ENCODE peak calls at places on chromosomes 6 and 20, in nine cellular contexts. One of them, this sample, is unnamed.

GRCh38 chr6:72260489-72260888 is 361.4 kb upstream of the KCNQ5 start:
- DNase-seq in B cell: no peak
- DNase-seq in Calu3: no peak
- DNase-seq in pancreas: no peak
- DNase-seq in WTC11: no peak
- DNase-seq in nephron progenitor cell: no peak
- DNase-seq in AG09309: no peak
- DNase-seq in CD8-positive, alpha-beta T cell: no peak
- DNase-seq in astrocyte: peak
- DNase-seq in this sample: no peak

GRCh38 chr20:723756-724155 is 44.5 kb downstream of the SLC52A3 start:
- DNase-seq in astrocyte: no peak
- DNase-seq in CD8-positive, alpha-beta T cell: no peak
- DNase-seq in B cell: no peak
- DNase-seq in Calu3: no peak
- DNase-seq in nephron progenitor cell: no peak
- DNase-seq in AG09309: no peak
- DNase-seq in pancreas: no peak
- DNase-seq in WTC11: peak
- DNase-seq in this sample: no peak

GRCh38 chr6:26331809-26332226 is 33.2 kb upstream of the BTN3A2 start:
- DNase-seq in CD8-positive, alpha-beta T cell: peak
- DNase-seq in WTC11: no peak
- DNase-seq in nephron progenitor cell: no peak
- DNase-seq in AG09309: no peak
- DNase-seq in pancreas: no peak
- DNase-seq in astrocyte: no peak
- DNase-seq in B cell: peak
- DNase-seq in Calu3: no peak
- DNase-seq in this sample: no peak

GRCh38 chr6:151440930-151441329 is 11.0 kb downstream of the RMND1 start:
- DNase-seq in WTC11: no peak
- DNase-seq in B cell: peak
- DNase-seq in AG09309: no peak
- DNase-seq in nephron progenitor cell: no peak
- DNase-seq in pancreas: no peak
- DNase-seq in astrocyte: peak
- DNase-seq in Calu3: no peak
- DNase-seq in CD8-positive, alpha-beta T cell: no peak
- DNase-seq in this sample: no peak

GRCh38 chr20:63216849-63217471 is 1.0 kb upstream of the YTHDF1 start:
- DNase-seq in WTC11: no peak
- DNase-seq in CD8-positive, alpha-beta T cell: no peak
- DNase-seq in nephron progenitor cell: no peak
- DNase-seq in pancreas: peak
- DNase-seq in astrocyte: no peak
- DNase-seq in B cell: no peak
- DNase-seq in AG09309: no peak
- DNase-seq in Calu3: peak
- DNase-seq in this sample: no peak

GRCh38 chr20:19211661-19212523 is 550 bp upstream of the SLC24A3 start:
- DNase-seq in astrocyte: no peak
- DNase-seq in nephron progenitor cell: peak
- DNase-seq in AG09309: no peak
- DNase-seq in Calu3: no peak
- DNase-seq in B cell: no peak
- DNase-seq in pancreas: no peak
- DNase-seq in CD8-positive, alpha-beta T cell: no peak
- DNase-seq in WTC11: peak
- DNase-seq in this sample: peak

GRCh38 chr6:131755597-131755996 is 44.8 kb upstream of the CTAGE9 start:
- DNase-seq in B cell: no peak
- DNase-seq in astrocyte: peak
- DNase-seq in WTC11: no peak
- DNase-seq in Calu3: no peak
- DNase-seq in pancreas: no peak
- DNase-seq in AG09309: peak
- DNase-seq in CD8-positive, alpha-beta T cell: no peak
- DNase-seq in nephron progenitor cell: no peak
- DNase-seq in this sample: no peak

GRCh38 chr6:167932468-167933276 is 64.8 kb upstream of the KIF25 start:
- DNase-seq in Calu3: peak
- DNase-seq in AG09309: no peak
- DNase-seq in nephron progenitor cell: no peak
- DNase-seq in WTC11: no peak
- DNase-seq in pancreas: peak
- DNase-seq in CD8-positive, alpha-beta T cell: no peak
- DNase-seq in astrocyte: no peak
- DNase-seq in B cell: no peak
- DNase-seq in this sample: no peak

GRCh38 chr20:48788486-48789072 is 39.2 kb downstream of the PREX1 start:
- DNase-seq in WTC11: no peak
- DNase-seq in nephron progenitor cell: no peak
- DNase-seq in B cell: peak
- DNase-seq in CD8-positive, alpha-beta T cell: no peak
- DNase-seq in astrocyte: no peak
- DNase-seq in Calu3: no peak
- DNase-seq in AG09309: no peak
- DNase-seq in pancreas: no peak
- DNase-seq in this sample: no peak

GRCh38 chr20:406200-407096 is 1.7 kb upstream of the RBCK1 start:
- DNase-seq in B cell: no peak
- DNase-seq in nephron progenitor cell: no peak
- DNase-seq in CD8-positive, alpha-beta T cell: no peak
- DNase-seq in pancreas: no peak
- DNase-seq in astrocyte: no peak
- DNase-seq in Calu3: no peak
- DNase-seq in WTC11: no peak
- DNase-seq in AG09309: no peak
- DNase-seq in this sample: no peak

GRCh38 chr20:2101057-2101934 is at the start of gene STK35:
- DNase-seq in nephron progenitor cell: no peak
- DNase-seq in Calu3: peak
- DNase-seq in WTC11: peak
- DNase-seq in astrocyte: no peak
- DNase-seq in CD8-positive, alpha-beta T cell: no peak
- DNase-seq in AG09309: no peak
- DNase-seq in B cell: no peak
- DNase-seq in pancreas: peak
- DNase-seq in this sample: peak

GRCh38 chr6:101146389-101146788 is 247.1 kb upstream of the GRIK2 start:
- DNase-seq in AG09309: no peak
- DNase-seq in pancreas: no peak
- DNase-seq in Calu3: no peak
- DNase-seq in nephron progenitor cell: no peak
- DNase-seq in astrocyte: peak
- DNase-seq in B cell: no peak
- DNase-seq in WTC11: no peak
- DNase-seq in CD8-positive, alpha-beta T cell: no peak
- DNase-seq in this sample: no peak

GRCh38 chr6:161584051-161584450 is 310.2 kb upstream of the AGPAT4 start:
- DNase-seq in nephron progenitor cell: no peak
- DNase-seq in WTC11: no peak
- DNase-seq in AG09309: no peak
- DNase-seq in Calu3: no peak
- DNase-seq in astrocyte: no peak
- DNase-seq in pancreas: no peak
- DNase-seq in CD8-positive, alpha-beta T cell: no peak
- DNase-seq in B cell: no peak
- DNase-seq in this sample: no peak

GRCh38 chr6:63441266-63441956 is 121.6 kb upstream of the LGSN start:
- DNase-seq in nephron progenitor cell: no peak
- DNase-seq in astrocyte: no peak
- DNase-seq in B cell: peak
- DNase-seq in Calu3: no peak
- DNase-seq in CD8-positive, alpha-beta T cell: no peak
- DNase-seq in WTC11: peak
- DNase-seq in AG09309: no peak
- DNase-seq in pancreas: no peak
- DNase-seq in this sample: no peak

GRCh38 chr6:105483492-105483891 is 80.6 kb upstream of the PREP start:
- DNase-seq in pancreas: no peak
- DNase-seq in WTC11: no peak
- DNase-seq in CD8-positive, alpha-beta T cell: no peak
- DNase-seq in nephron progenitor cell: no peak
- DNase-seq in astrocyte: peak
- DNase-seq in B cell: no peak
- DNase-seq in Calu3: no peak
- DNase-seq in AG09309: no peak
- DNase-seq in this sample: no peak

DNA sequence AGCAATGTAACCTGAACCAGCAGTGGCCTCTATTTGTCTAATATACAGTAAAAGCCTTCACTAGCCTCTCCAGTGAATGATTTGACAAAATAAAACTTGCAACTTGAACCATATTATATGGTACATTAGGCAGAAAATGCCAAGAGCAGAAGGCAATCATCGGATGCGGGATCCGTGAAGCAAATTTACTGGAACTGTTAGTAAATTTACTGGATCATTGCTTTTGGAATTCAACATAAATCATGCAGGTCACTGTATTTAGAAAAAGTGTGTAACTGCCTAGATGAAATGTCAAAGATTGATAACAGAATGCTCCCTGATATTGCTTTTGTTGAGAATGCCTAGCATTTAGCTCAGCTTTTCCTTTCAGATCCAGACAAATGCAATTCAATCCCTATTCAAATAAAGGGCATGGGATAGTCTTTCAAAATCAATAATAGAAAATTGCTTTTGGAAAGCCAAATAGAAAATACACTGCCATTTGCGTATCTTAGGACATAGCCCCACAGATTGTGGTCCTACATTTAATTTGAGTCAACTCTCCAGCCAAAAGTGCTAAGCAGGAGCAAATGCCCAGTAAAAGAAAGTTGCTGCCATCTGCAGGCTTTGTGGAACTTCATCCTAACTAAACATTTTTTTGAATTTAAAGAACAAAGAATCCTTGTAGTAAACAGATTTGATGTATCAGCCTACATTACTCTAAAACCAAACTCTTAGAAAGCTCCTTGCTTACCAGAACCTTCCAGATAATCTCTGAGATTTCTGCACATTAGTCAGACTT is 109.5 kb upstream of the HSF2 start:
- DNase-seq in astrocyte: peak
- DNase-seq in AG09309: peak
- DNase-seq in pancreas: no peak
- DNase-seq in CD8-positive, alpha-beta T cell: no peak
- DNase-seq in Calu3: peak
- DNase-seq in WTC11: peak
- DNase-seq in nephron progenitor cell: no peak
- DNase-seq in B cell: no peak
- DNase-seq in this sample: no peak
- TF ChIP-seq CTCF in astrocyte: peak
- TF ChIP-seq CTCF in AG09309: no peak
- TF ChIP-seq CTCF in pancreas: no peak
- TF ChIP-seq CTCF in CD8-positive, alpha-beta T cell: no peak
- TF ChIP-seq CTCF in Calu3: no peak
- TF ChIP-seq CTCF in WTC11: no peak
- TF ChIP-seq CTCF in nephron progenitor cell: no peak
- TF ChIP-seq CTCF in B cell: no peak
- TF ChIP-seq CTCF in this sample: peak

GRCh38 chr6:1856381-1856780 is 246.7 kb downstream of the FOXC1 start:
- DNase-seq in pancreas: no peak
- DNase-seq in WTC11: no peak
- DNase-seq in nephron progenitor cell: no peak
- DNase-seq in CD8-positive, alpha-beta T cell: no peak
- DNase-seq in AG09309: peak
- DNase-seq in astrocyte: peak
- DNase-seq in B cell: peak
- DNase-seq in Calu3: no peak
- DNase-seq in this sample: no peak
- TF ChIP-seq CTCF in pancreas: no peak
- TF ChIP-seq CTCF in WTC11: no peak
- TF ChIP-seq CTCF in nephron progenitor cell: no peak
- TF ChIP-seq CTCF in CD8-positive, alpha-beta T cell: no peak
- TF ChIP-seq CTCF in AG09309: no peak
- TF ChIP-seq CTCF in astrocyte: no peak
- TF ChIP-seq CTCF in B cell: peak
- TF ChIP-seq CTCF in Calu3: no peak
- TF ChIP-seq CTCF in this sample: no peak

DNA sequence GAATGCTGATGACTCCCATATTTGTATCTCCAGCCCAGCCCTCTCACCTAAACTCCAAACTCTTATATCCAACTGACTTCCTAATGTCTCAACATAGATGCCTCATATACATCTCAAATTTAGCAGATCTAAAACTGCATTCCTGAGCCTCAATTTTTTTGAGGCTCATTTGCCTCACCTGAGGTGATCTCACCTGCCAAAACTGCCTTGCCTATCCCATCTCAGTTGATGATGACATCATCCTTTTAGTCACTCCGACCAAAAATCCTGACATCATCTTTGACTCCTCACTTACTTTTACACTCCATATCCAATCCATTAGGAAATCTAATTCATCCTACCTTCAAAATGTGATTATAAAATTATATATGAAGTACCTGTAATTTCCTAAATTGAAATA is 25.6 kb upstream of the SLPI start:
- DNase-seq in nephron progenitor cell: no peak
- DNase-seq in CD8-positive, alpha-beta T cell: no peak
- DNase-seq in Calu3: no peak
- DNase-seq in B cell: no peak
- DNase-seq in astrocyte: no peak
- DNase-seq in AG09309: no peak
- DNase-seq in pancreas: no peak
- DNase-seq in WTC11: no peak
- DNase-seq in this sample: no peak
- TF ChIP-seq CTCF in nephron progenitor cell: no peak
- TF ChIP-seq CTCF in CD8-positive, alpha-beta T cell: no peak
- TF ChIP-seq CTCF in Calu3: no peak
- TF ChIP-seq CTCF in B cell: no peak
- TF ChIP-seq CTCF in astrocyte: no peak
- TF ChIP-seq CTCF in AG09309: no peak
- TF ChIP-seq CTCF in pancreas: no peak
- TF ChIP-seq CTCF in WTC11: no peak
- TF ChIP-seq CTCF in this sample: no peak

GRCh38 chr6:106750146-106750900 is 120.9 kb downstream of the QRSL1 start:
- DNase-seq in CD8-positive, alpha-beta T cell: no peak
- DNase-seq in WTC11: no peak
- DNase-seq in nephron progenitor cell: no peak
- DNase-seq in AG09309: no peak
- DNase-seq in B cell: no peak
- DNase-seq in astrocyte: peak
- DNase-seq in pancreas: no peak
- DNase-seq in Calu3: no peak
- DNase-seq in this sample: no peak

GRCh38 chr6:106747139-106747538 is 117.8 kb downstream of the QRSL1 start:
- DNase-seq in B cell: no peak
- DNase-seq in astrocyte: no peak
- DNase-seq in nephron progenitor cell: no peak
- DNase-seq in WTC11: no peak
- DNase-seq in AG09309: no peak
- DNase-seq in Calu3: no peak
- DNase-seq in pancreas: no peak
- DNase-seq in CD8-positive, alpha-beta T cell: no peak
- DNase-seq in this sample: no peak

GRCh38 chr6:106746660-106747059 is 117.3 kb downstream of the QRSL1 start:
- DNase-seq in CD8-positive, alpha-beta T cell: no peak
- DNase-seq in WTC11: no peak
- DNase-seq in Calu3: peak
- DNase-seq in pancreas: no peak
- DNase-seq in B cell: no peak
- DNase-seq in astrocyte: peak
- DNase-seq in nephron progenitor cell: no peak
- DNase-seq in AG09309: peak
- DNase-seq in this sample: no peak

GRCh38 chr6:106749611-106750010 is 120.2 kb downstream of the QRSL1 start:
- DNase-seq in CD8-positive, alpha-beta T cell: no peak
- DNase-seq in AG09309: no peak
- DNase-seq in WTC11: no peak
- DNase-seq in B cell: no peak
- DNase-seq in astrocyte: peak
- DNase-seq in nephron progenitor cell: no peak
- DNase-seq in Calu3: no peak
- DNase-seq in pancreas: no peak
- DNase-seq in this sample: no peak

GRCh38 chr6:106748547-106749207 is 119.3 kb downstream of the QRSL1 start:
- DNase-seq in B cell: no peak
- DNase-seq in Calu3: no peak
- DNase-seq in astrocyte: no peak
- DNase-seq in CD8-positive, alpha-beta T cell: no peak
- DNase-seq in AG09309: no peak
- DNase-seq in nephron progenitor cell: no peak
- DNase-seq in WTC11: peak
- DNase-seq in pancreas: no peak
- DNase-seq in this sample: no peak
- TF ChIP-seq CTCF in B cell: no peak
- TF ChIP-seq CTCF in Calu3: no peak
- TF ChIP-seq CTCF in astrocyte: no peak
- TF ChIP-seq CTCF in CD8-positive, alpha-beta T cell: no peak
- TF ChIP-seq CTCF in AG09309: peak
- TF ChIP-seq CTCF in nephron progenitor cell: peak
- TF ChIP-seq CTCF in WTC11: no peak
- TF ChIP-seq CTCF in pancreas: no peak
- TF ChIP-seq CTCF in this sample: peak